ENCODE peak calls at places on chromosome 14, in four cellular contexts. H is HepG2, N is breast epithelium, Z is left ventricle myocardium inferior. X is an unnamed sample. For H3K27me3 and H3K4me1, the result is how much of the 10 kb centered on the place peaks cover.

GRCh38 chr14:39177168-39177545 is 2.1 kb downstream of the PNN start:
- DNase-seq in Z (no peak), N (no peak), H (no peak), X (no peak)

GRCh38 chr14:32370720-32371119 is 41.6 kb downstream of the AKAP6 start:
- DNase-seq in Z (no peak), N (no peak), H (no peak), X (no peak)

GRCh38 chr14:58668848-58669480 is 31.2 kb downstream of the DACT1 start:
- DNase-seq in N (no peak), Z (no peak), H (no peak), X (no peak)

GRCh38 chr14:102949062-102949800 is 26.8 kb downstream of the AMN start:
- DNase-seq in Z (no peak), N (no peak), H (no peak), X (no peak)

GRCh38 chr14:65976771-65977170 is 509.4 kb upstream of the CCDC196 start:
- DNase-seq in Z (no peak), H (no peak), N (no peak), X (no peak)

GRCh38 chr14:86790408-86791364 is 1202.3 kb downstream of the GALC start:
- DNase-seq in H (peak), N (no peak), Z (no peak), X (no peak)

GRCh38 chr14:96275182-96276112 is 19.4 kb downstream of the BDKRB1 start:
- DNase-seq in N (peak), H (peak), Z (peak), X (peak)

GRCh38 chr14:32382704-32383103 is 53.6 kb downstream of the AKAP6 start:
- DNase-seq in N (no peak), Z (no peak), H (no peak), X (peak)

GRCh38 chr14:74357585-74357984 is 9.3 kb downstream of the VRTN start:
- DNase-seq in H (no peak), Z (no peak), N (no peak), X (no peak)

GRCh38 chr14:63039800-63040380 is 5.4 kb downstream of the KCNH5 start:
- DNase-seq in H (peak), Z (no peak), N (no peak), X (no peak)

GRCh38 chr14:95577875-95578274 is 43.0 kb downstream of the GLRX5 start:
- DNase-seq in N (no peak), H (no peak), Z (no peak), X (no peak)

GRCh38 chr14:72856530-72857264 is 37.2 kb downstream of the DPF3 start:
- DNase-seq in Z (no peak), N (no peak), H (no peak), X (peak)

GRCh38 chr14:68569546-68569908 is 223.3 kb downstream of the ZFP36L1 start:
- DNase-seq in Z (no peak), N (no peak), H (no peak), X (no peak)

GRCh38 chr14:88106377-88106776 is 101.4 kb downstream of the GPR65 start:
- DNase-seq in H (no peak), N (no peak), Z (no peak), X (no peak)

GRCh38 chr14:88499225-88499624 is 55.6 kb downstream of the PTPN21 start:
- DNase-seq in H (no peak), N (no peak), Z (no peak), X (no peak)

GRCh38 chr14:76375484-76375883 is 453 bp upstream of the ESRRB start:
- DNase-seq in H (no peak), N (no peak), Z (no peak), X (no peak)
- H3K27me3 ChIP-seq in H (under half), N (half or more), Z (half or more), X (under half)

GRCh38 chr14:71698027-71698426 is 234.2 kb upstream of the RGS6 start:
- DNase-seq in Z (no peak), H (no peak), N (no peak), X (no peak)
- H3K4me1 ChIP-seq in Z (under half), H (under half), N (under half), X (under half)

DNA sequence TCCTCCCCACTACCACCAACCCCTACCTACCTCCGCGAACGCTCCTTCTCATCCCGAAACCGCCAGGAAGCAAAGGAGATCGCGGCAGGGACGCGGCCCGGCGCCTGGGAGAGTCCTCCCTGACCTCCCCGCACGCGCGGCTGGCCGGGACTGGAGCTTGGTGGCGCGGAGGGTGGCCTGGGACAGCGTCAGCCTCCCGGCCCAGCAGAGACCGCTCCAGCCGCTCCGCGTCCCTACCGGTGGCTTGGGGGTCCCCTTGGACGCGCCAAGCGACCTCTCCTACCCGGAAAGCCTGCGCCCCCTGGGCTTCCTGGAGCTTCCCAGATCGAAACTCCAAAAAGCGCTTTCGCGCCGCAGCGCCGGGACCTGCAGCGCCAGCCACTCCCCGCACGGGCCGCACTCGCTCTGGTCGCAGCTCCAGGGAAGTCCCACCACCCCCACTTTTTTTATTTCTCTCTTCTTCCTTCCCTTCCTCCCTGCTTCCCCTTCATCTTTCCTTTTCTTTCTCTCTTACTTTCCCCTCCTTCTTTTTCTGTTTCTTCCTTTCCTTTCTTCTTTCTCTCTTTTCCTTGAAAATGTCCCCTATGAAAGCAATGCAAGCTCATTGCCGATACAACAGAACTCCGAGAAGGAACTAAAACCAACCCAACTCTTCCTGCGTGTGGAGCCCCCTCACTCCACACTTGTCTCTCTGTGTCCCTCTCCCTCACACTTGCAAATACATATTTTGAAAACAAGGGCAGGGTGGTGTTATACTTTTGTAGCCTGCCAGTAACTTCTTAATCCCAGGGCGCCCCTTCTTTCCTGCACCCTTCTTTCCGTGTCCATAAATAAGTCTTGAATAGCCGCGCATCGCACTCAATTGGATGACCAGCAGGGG is 3.8 kb downstream of the DIO3 start:
- DNase-seq in Z (no peak), H (no peak), N (no peak), X (no peak)
- H3K27me3 ChIP-seq in Z (half or more), H (under half), N (half or more), X (under half)

GRCh38 chr14:105473677-105474477 is 744 bp upstream of the CRIP2 start:
- DNase-seq in Z (peak), N (peak), H (peak), X (peak)
- H3K4me1 ChIP-seq in Z (half or more), N (under half), H (under half), X (under half)

GRCh38 chr14:36498938-36499337 is 21.1 kb downstream of the NKX2-1 start:
- DNase-seq in Z (no peak), N (no peak), H (no peak), X (no peak)
- H3K27me3 ChIP-seq in Z (half or more), N (half or more), H (under half), X (under half)

DNA sequence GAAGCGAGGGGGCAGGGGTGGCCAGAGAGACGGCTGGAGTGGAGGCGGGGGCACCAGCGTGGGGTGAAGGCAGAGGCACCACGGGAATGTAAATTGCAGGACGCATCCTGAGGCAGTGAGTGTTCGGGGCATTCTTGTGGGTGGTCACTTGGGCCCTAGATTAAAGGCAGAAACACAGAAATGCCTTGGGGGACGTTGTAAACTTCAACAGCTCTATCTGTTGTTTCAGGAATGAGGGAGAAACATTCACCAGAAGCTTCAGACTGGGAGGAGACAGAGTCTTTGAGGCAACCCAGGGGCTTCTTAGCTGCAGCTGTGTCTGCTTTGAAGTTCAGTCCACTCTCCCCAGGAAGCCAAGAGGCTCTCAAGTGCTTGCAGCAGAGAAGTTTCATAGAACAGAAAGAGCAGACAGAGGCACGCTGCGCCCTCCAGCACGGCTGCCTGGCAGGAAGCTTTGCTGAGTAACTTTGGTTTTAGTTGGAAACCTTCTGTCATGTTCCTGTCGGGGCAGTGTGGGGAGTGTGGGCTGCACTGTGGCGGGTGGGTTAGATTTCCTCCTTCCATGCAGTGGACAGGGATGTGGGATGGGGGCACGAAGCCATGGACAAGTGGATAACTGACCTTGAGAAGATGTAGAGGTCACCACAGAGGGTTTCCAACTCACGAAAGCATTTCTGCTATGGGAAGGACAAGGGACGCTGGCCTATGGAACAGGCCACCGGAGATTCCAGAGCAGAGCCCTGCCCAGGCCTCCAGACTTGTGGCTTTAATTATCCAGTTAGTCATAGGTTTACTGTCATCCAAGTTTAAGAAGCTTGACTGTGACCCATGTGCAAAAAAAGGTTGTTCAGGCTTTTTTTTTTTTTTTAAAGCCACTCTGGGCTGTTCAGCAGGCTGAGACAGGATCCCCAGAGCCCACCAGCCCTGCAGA is 107.6 kb downstream of the ARF6 start:
- DNase-seq in Z (peak), H (peak), N (peak), X (peak)
- H3K4me1 ChIP-seq in Z (half or more), H (half or more), N (under half), X (half or more)

X was measured in Caco-2.